ENCODE peak calls at places on chromosomes 11 and 22, in eight cellular contexts. R is stimulated activated naive CD8-positive, alpha-beta T cell treated with anti-CD3 and anti-CD28 coated beads, Interleukin-15, Interleukin-2, amounts not matched to agents 100 U/mL and 50 U/mL, for 24 hours; M is activated CD8-positive, alpha-beta memory T cell treated with anti-CD3 and anti-CD28 coated beads for 4 hours; D is stimulated activated CD8-positive, alpha-beta memory T cell treated with anti-CD3 and anti-CD28 coated beads, Interleukin-15, amount 100 ng/mL, for 4 hours; P is activated T-helper 1 cell treated with anti-CD3 and anti-CD28 coated beads, Interleukin-12 subunit alpha, Interleukin-12 subunit beta, Interleukin-2, Interleukin-4 antibody, amounts not matched to agents 30 ng/mL and 10 ng/mL and 1 ng/mL, durations not matched to agents 14 hours and 24 hours and 36 hours; N is NCI-H1092; J is activated CD4-positive, CD25-positive, alpha-beta regulatory T cell; V is substantia nigra. X is an unnamed sample.
A peak's percentile ranks its signal among the peaks of the same experiment; 100 is the strongest.

GRCh38 chr11:124935548-124936514 is at the start of gene HEPACAM:
- DNase-seq in P (no peak), J (no peak), M (no peak), D (no peak), V (peak; percentile 83), R (no peak), N (no peak), X (no peak)

GRCh38 chr11:46693597-46694012 is 6.8 kb downstream of the ARHGAP1 start:
- DNase-seq in P (no peak), M (no peak), V (peak; percentile 49), D (no peak), N (no peak), J (no peak), R (no peak), X (no peak)

GRCh38 chr11:102840018-102840417 is 3.4 kb downstream of the MMP3 start:
- DNase-seq in D (no peak), M (no peak), N (no peak), P (no peak), J (no peak), R (no peak), V (no peak), X (no peak)

GRCh38 chr22:36110306-36110791 is 50.2 kb downstream of the APOL3 start:
- DNase-seq in D (no peak), R (no peak), N (no peak), P (no peak), V (no peak), J (no peak), M (no peak), X (no peak)

GRCh38 chr22:49567894-49568750 is 259.6 kb downstream of the BRD1 start:
- DNase-seq in J (no peak), N (no peak), M (no peak), R (no peak), D (no peak), V (no peak), P (no peak), X (no peak)

GRCh38 chr11:96316869-96317268 is 26.1 kb downstream of the MAML2 start:
- DNase-seq in V (no peak), N (no peak), D (no peak), J (no peak), M (no peak), R (no peak), P (no peak), X (no peak)

GRCh38 chr11:116879789-116880402 is 42.5 kb upstream of the APOA1 start:
- DNase-seq in P (no peak), N (peak; percentile 63), V (no peak), D (no peak), M (no peak), J (no peak), R (no peak), X (peak; percentile 56)

GRCh38 chr11:85766801-85767200 is 44.1 kb downstream of the SYTL2 start:
- DNase-seq in V (no peak), M (no peak), P (no peak), N (no peak), J (no peak), R (no peak), D (no peak), X (no peak)

GRCh38 chr11:117705866-117706265 is 91.2 kb downstream of the DSCAML1 start:
- DNase-seq in V (no peak), M (no peak), P (no peak), D (no peak), N (peak; percentile 44), R (no peak), J (no peak), X (no peak)

GRCh38 chr11:73907191-73907590 is 30.4 kb downstream of the PAAF1 start:
- DNase-seq in M (no peak), D (no peak), P (no peak), R (no peak), N (no peak), V (no peak), J (no peak), X (peak; percentile 28)

GRCh38 chr11:12232819-12233601 is 122.6 kb downstream of the MICAL2 start:
- DNase-seq in P (no peak), V (no peak), N (no peak), M (no peak), J (no peak), D (no peak), R (no peak), X (no peak)

GRCh38 chr11:65793144-65793581 is 6.3 kb downstream of the OVOL1 start:
- DNase-seq in N (peak; percentile 23), P (no peak), J (no peak), V (no peak), R (no peak), D (no peak), M (no peak), X (no peak)

GRCh38 chr11:63609536-63609935 is 4.7 kb downstream of the PLAAT3 start:
- DNase-seq in N (peak; percentile 22), R (no peak), J (no peak), M (no peak), D (no peak), P (no peak), V (peak; percentile 61), X (peak; percentile 80)

GRCh38 chr11:114738954-114739353 is 60.6 kb downstream of the NXPE2 start:
- DNase-seq in P (no peak), D (no peak), V (no peak), N (peak; percentile 59), J (no peak), R (peak; percentile 34), M (no peak), X (peak; percentile 12)

GRCh38 chr11:73659961-73660360 is 13.6 kb downstream of the PLEKHB1 start:
- DNase-seq in D (no peak), M (no peak), P (no peak), R (no peak), V (no peak), J (no peak), N (no peak), X (no peak)

X was measured in HuH-7.